ENCODE peak calls at places on chromosomes 3 and 15, in ten cellular contexts. V is stimulated activated CD8-positive, alpha-beta memory T cell treated with anti-CD3 and anti-CD28 coated beads, Interleukin-15, amount 100 ng/mL, for 24 hours; O is mucosa of gallbladder; T is colonic mucosa; Z is Daoy; P is kidney; J is iris pigment epithelial cell; Q is choroid plexus epithelial cell; N is GM04503; A is mesendoderm. C is an unnamed sample.

GRCh38 chr15:32956006-32956405 is 238.2 kb downstream of the GREM1 start:
- DNase-seq in V (no peak), O (no peak), T (no peak), Z (peak), P (no peak), J (peak), Q (peak), N (peak), A (peak), C (peak)

GRCh38 chr15:100255644-100256043 is 86.1 kb downstream of the ADAMTS17 start:
- DNase-seq in V (no peak), O (no peak), T (no peak), Z (no peak), P (no peak), J (no peak), Q (no peak), N (no peak), A (peak), C (no peak)

GRCh38 chr3:162391301-162391700 is 894.7 kb downstream of the OTOL1 start:
- DNase-seq in V (no peak), O (no peak), T (no peak), Z (no peak), P (no peak), J (peak), Q (peak), N (peak), A (no peak), C (no peak)

GRCh38 chr3:126973814-126974213 is 9.1 kb upstream of the PLXNA1 start:
- DNase-seq in V (no peak), O (no peak), T (no peak), Z (no peak), P (no peak), J (no peak), Q (no peak), N (no peak), A (no peak), C (no peak)

GRCh38 chr3:136567599-136568188 is 184.5 kb downstream of the STAG1 start:
- DNase-seq in V (no peak), O (no peak), T (no peak), Z (no peak), P (no peak), J (no peak), Q (no peak), N (no peak), A (peak), C (no peak)

GRCh38 chr15:41832208-41832607 is 4.3 kb downstream of the JMJD7 start:
- DNase-seq in V (no peak), O (no peak), T (no peak), Z (no peak), P (no peak), J (no peak), Q (no peak), N (no peak), A (no peak), C (no peak)

GRCh38 chr3:127386490-127386889 is 98.6 kb upstream of the PRR20G start:
- DNase-seq in V (no peak), O (no peak), T (no peak), Z (no peak), P (no peak), J (no peak), Q (no peak), N (no peak), A (no peak), C (no peak)

GRCh38 chr3:127455541-127456450 is 134.7 kb downstream of the TPRA1 start:
- DNase-seq in V (peak), O (peak), T (peak), Z (peak), P (peak), J (peak), Q (peak), N (no peak), A (peak), C (peak)

GRCh38 chr15:39624806-39625205 is 43.9 kb downstream of the THBS1 start:
- DNase-seq in V (no peak), O (peak), T (peak), Z (peak), P (peak), J (peak), Q (peak), N (peak), A (no peak), C (peak)

GRCh38 chr3:35223636-35224035 is 415.7 kb upstream of the ARPP21 start:
- DNase-seq in V (no peak), O (no peak), T (no peak), Z (no peak), P (no peak), J (no peak), Q (no peak), N (no peak), A (no peak), C (no peak)

GRCh38 chr3:52063026-52063723 is 6.8 kb upstream of the DUSP7 start:
- DNase-seq in V (no peak), O (no peak), T (no peak), Z (no peak), P (no peak), J (no peak), Q (no peak), N (no peak), A (no peak), C (no peak)

GRCh38 chr3:136194409-136195257 is 1.5 kb downstream of the MSL2 start:
- DNase-seq in V (peak), O (peak), T (peak), Z (peak), P (no peak), J (peak), Q (peak), N (no peak), A (peak), C (no peak)

GRCh38 chr15:99568548-99569352 is 3.0 kb downstream of the MEF2A start:
- DNase-seq in V (no peak), O (no peak), T (no peak), Z (no peak), P (no peak), J (peak), Q (peak), N (no peak), A (peak), C (no peak)

GRCh38 chr3:108983051-108983450 is 29.4 kb upstream of the GUCA1C start:
- DNase-seq in V (no peak), O (no peak), T (no peak), Z (no peak), P (no peak), J (no peak), Q (no peak), N (no peak), A (no peak), C (no peak)

GRCh38 chr3:184563569-184563925 is 2.0 kb downstream of the EPHB3 start:
- DNase-seq in V (no peak), O (no peak), T (no peak), Z (no peak), P (no peak), J (no peak), Q (no peak), N (no peak), A (peak), C (no peak)

GRCh38 chr3:130508970-130509369 is 8.0 kb upstream of the COL6A6 start:
- DNase-seq in V (no peak), O (peak), T (peak), Z (no peak), P (peak), J (no peak), Q (peak), N (no peak), A (no peak), C (no peak)

GRCh38 chr3:110744723-110745122 is 326.9 kb upstream of the NECTIN3 start:
- DNase-seq in V (no peak), O (no peak), T (no peak), Z (no peak), P (no peak), J (no peak), Q (no peak), N (no peak), A (no peak), C (no peak)

GRCh38 chr15:62775932-62776331 is 266.6 kb upstream of the TPM1 start:
- DNase-seq in V (no peak), O (no peak), T (no peak), Z (no peak), P (no peak), J (no peak), Q (no peak), N (no peak), A (peak), C (no peak)

GRCh38 chr3:42556089-42556632 is 25.6 kb downstream of the SEC22C start:
- DNase-seq in V (no peak), O (no peak), T (no peak), Z (no peak), P (no peak), J (peak), Q (no peak), N (no peak), A (peak), C (no peak)

GRCh38 chr3:132626955-132627354 is 29.9 kb downstream of the ACKR4 start:
- DNase-seq in V (no peak), O (no peak), T (no peak), Z (no peak), P (no peak), J (no peak), Q (no peak), N (no peak), A (no peak), C (no peak)

GRCh38 chr3:25817638-25818037 is 27.7 kb downstream of the OXSM start:
- DNase-seq in V (no peak), O (no peak), T (no peak), Z (no peak), P (no peak), J (no peak), Q (no peak), N (no peak), A (no peak), C (no peak)

GRCh38 chr3:163916596-163917560 is 1161.4 kb downstream of the SI start:
- DNase-seq in V (no peak), O (no peak), T (no peak), Z (peak), P (no peak), J (no peak), Q (no peak), N (no peak), A (peak), C (peak)

GRCh38 chr15:76328962-76329361 is 7.6 kb upstream of the ISL2 start:
- DNase-seq in V (no peak), O (no peak), T (no peak), Z (peak), P (no peak), J (no peak), Q (no peak), N (no peak), A (no peak), C (no peak)

GRCh38 chr3:20141841-20142240 is 44.2 kb downstream of the SGO1 start:
- DNase-seq in V (no peak), O (peak), T (no peak), Z (no peak), P (no peak), J (peak), Q (peak), N (no peak), A (peak), C (no peak)

GRCh38 chr15:61943992-61944391 is 116.3 kb downstream of the VPS13C start:
- DNase-seq in V (no peak), O (no peak), T (no peak), Z (no peak), P (no peak), J (no peak), Q (no peak), N (no peak), A (no peak), C (no peak)

GRCh38 chr15:45993072-45993471 is 358.2 kb downstream of the SQOR start:
- DNase-seq in V (no peak), O (no peak), T (no peak), Z (no peak), P (no peak), J (no peak), Q (no peak), N (no peak), A (no peak), C (no peak)

GRCh38 chr3:62135731-62136130 is 237.6 kb downstream of the FEZF2 start:
- DNase-seq in V (no peak), O (no peak), T (no peak), Z (no peak), P (no peak), J (no peak), Q (no peak), N (no peak), A (no peak), C (no peak)

GRCh38 chr3:16801698-16802097 is 83.1 kb upstream of the PLCL2 start:
- DNase-seq in V (no peak), O (no peak), T (no peak), Z (no peak), P (no peak), J (no peak), Q (no peak), N (no peak), A (peak), C (no peak)

GRCh38 chr3:50450135-50450911 is 53.1 kb downstream of the CACNA2D2 start:
- DNase-seq in V (peak), O (peak), T (peak), Z (peak), P (peak), J (peak), Q (peak), N (no peak), A (no peak), C (no peak)

GRCh38 chr15:41940441-41940857 is 31.9 kb downstream of the EHD4 start:
- DNase-seq in V (no peak), O (no peak), T (no peak), Z (peak), P (no peak), J (peak), Q (peak), N (no peak), A (no peak), C (no peak)

GRCh38 chr3:166527325-166527724 is 690.1 kb upstream of the BCHE start:
- DNase-seq in V (no peak), O (no peak), T (no peak), Z (no peak), P (no peak), J (peak), Q (peak), N (no peak), A (no peak), C (no peak)

GRCh38 chr3:13260259-13261103 is 159.6 kb downstream of the NUP210 start:
- DNase-seq in V (no peak), O (no peak), T (no peak), Z (no peak), P (no peak), J (no peak), Q (no peak), N (no peak), A (no peak), C (no peak)

GRCh38 chr15:28873585-28874139 is 12.1 kb upstream of the APBA2 start:
- DNase-seq in V (no peak), O (no peak), T (no peak), Z (no peak), P (peak), J (no peak), Q (peak), N (no peak), A (no peak), C (no peak)

GRCh38 chr3:44223274-44223673 is 18.4 kb upstream of the TOPAZ1 start:
- DNase-seq in V (no peak), O (no peak), T (no peak), Z (peak), P (no peak), J (no peak), Q (no peak), N (no peak), A (no peak), C (no peak)

GRCh38 chr15:90095521-90095959 is 6.7 kb downstream of the IDH2 start:
- DNase-seq in V (no peak), O (no peak), T (no peak), Z (no peak), P (no peak), J (no peak), Q (no peak), N (no peak), A (peak), C (no peak)

GRCh38 chr3:99601493-99601892 is 36.9 kb upstream of the COL8A1 start:
- DNase-seq in V (no peak), O (no peak), T (no peak), Z (no peak), P (no peak), J (no peak), Q (no peak), N (no peak), A (no peak), C (no peak)

GRCh38 chr15:36275656-36276055 is 303.8 kb upstream of the CDIN1 start:
- DNase-seq in V (no peak), O (no peak), T (no peak), Z (no peak), P (no peak), J (no peak), Q (no peak), N (no peak), A (no peak), C (no peak)